ENCODE peak calls at places on chromosomes 11 and 22, in four cellular contexts. W is coronary artery, M is lower lobe of right lung, C is tibial nerve. G is an unnamed sample.

GRCh38 chr11:72583616-72584292 is 90.5 kb downstream of the PDE2A start:
- DNase-seq in W (no peak), C (no peak), M (peak; percentile 17), G (peak; percentile 29)

GRCh38 chr22:19634206-19634536 is 80.1 kb upstream of the SEPTIN5 start:
- DNase-seq in M (no peak), C (no peak), W (peak; percentile 29), G (peak; percentile 45)

GRCh38 chr11:9138612-9139579 is 47.5 kb upstream of the SCUBE2 start:
- DNase-seq in C (peak; percentile 34), W (no peak), M (no peak), G (no peak)

GRCh38 chr11:73759520-73760065 is 1.3 kb downstream of the RAB6A start:
- DNase-seq in C (no peak), M (no peak), W (no peak), G (no peak)

GRCh38 chr22:44182591-44183588 is 2.2 kb downstream of the PARVG start:
- DNase-seq in W (no peak), C (peak; percentile 34), M (peak; percentile 88), G (no peak)

GRCh38 chr11:8867856-8868705 is 42.9 kb upstream of the AKIP1 start:
- DNase-seq in M (no peak), C (no peak), W (no peak), G (no peak)

GRCh38 chr11:13769188-13769587 is 100.7 kb downstream of the FAR1 start:
- DNase-seq in W (no peak), M (no peak), C (no peak), G (no peak)

GRCh38 chr22:41425704-41426365 is 20.8 kb downstream of the TOB2 start:
- DNase-seq in M (no peak), C (no peak), W (no peak), G (no peak)

GRCh38 chr22:42889290-42889689 is 32.2 kb upstream of the ARFGAP3 start:
- DNase-seq in M (no peak), C (peak; percentile 17), W (no peak), G (no peak)

GRCh38 chr11:19595840-19596751 is 116.5 kb upstream of the NAV2 start:
- DNase-seq in M (no peak), C (no peak), W (peak; percentile 96), G (no peak)

GRCh38 chr11:12089473-12089872 is 20.9 kb upstream of the MICAL2 start:
- DNase-seq in M (no peak), C (no peak), W (no peak), G (peak; percentile 22)

GRCh38 chr11:48019597-48019996 is 39.2 kb downstream of the PTPRJ start:
- DNase-seq in C (no peak), M (no peak), W (no peak), G (no peak)

GRCh38 chr11:12167098-12167999 is 57.0 kb downstream of the MICAL2 start:
- DNase-seq in C (no peak), W (peak; percentile 78), M (no peak), G (no peak)

GRCh38 chr11:95293116-95293515 is 62.1 kb upstream of the SESN3 start:
- DNase-seq in W (no peak), M (no peak), C (no peak), G (no peak)

GRCh38 chr11:134282121-134283045 is 6.2 kb downstream of the GLB1L3 start:
- DNase-seq in W (no peak), C (no peak), M (no peak), G (no peak)

GRCh38 chr11:26712497-26712896 is 9.4 kb downstream of the SLC5A12 start:
- DNase-seq in W (no peak), C (no peak), M (no peak), G (no peak)

GRCh38 chr11:18958221-18958910 is 19.2 kb upstream of the MRGPRX1 start:
- DNase-seq in W (no peak), M (no peak), C (no peak), G (no peak)

GRCh38 chr11:64762916-64763803 is 3.4 kb upstream of the PYGM start:
- DNase-seq in M (no peak), W (peak; percentile 72), C (no peak), G (peak; percentile 72)

GRCh38 chr11:43503417-43503816 is 144.7 kb downstream of the TTC17 start:
- DNase-seq in M (no peak), C (no peak), W (no peak), G (no peak)

GRCh38 chr11:28673687-28674431 is 565.7 kb downstream of the METTL15 start:
- DNase-seq in C (no peak), W (no peak), M (no peak), G (no peak)

GRCh38 chr11:1706634-1707400 is 9.8 kb downstream of the KRTAP5-6 start:
- DNase-seq in C (no peak), M (no peak), W (no peak), G (peak; percentile 72)

GRCh38 chr22:50101870-50102565 is 12.2 kb downstream of the MOV10L1 start:
- DNase-seq in W (no peak), M (no peak), C (no peak), G (no peak)

GRCh38 chr11:5809122-5809519 is 397 bp downstream of the OR52N2 start:
- DNase-seq in M (no peak), C (no peak), W (no peak), G (no peak)

GRCh38 chr11:1523779-1524178 is 37.2 kb upstream of the MOB2 start:
- DNase-seq in M (no peak), W (no peak), C (no peak), G (no peak)

GRCh38 chr11:16226245-16226644 is 130.1 kb downstream of the SOX6 start:
- DNase-seq in C (no peak), M (peak; percentile 55), W (no peak), G (peak; percentile 62)

GRCh38 chr22:32910358-32910757 is 108.9 kb downstream of the TIMP3 start:
- DNase-seq in C (no peak), W (no peak), M (no peak), G (no peak)

GRCh38 chr11:74731301-74732094 is at the start of gene CHRDL2:
- DNase-seq in W (no peak), M (no peak), C (no peak), G (no peak)

GRCh38 chr11:95230054-95231034 is 658 bp downstream of the SESN3 start:
- DNase-seq in W (peak; percentile 72), M (no peak), C (no peak), G (peak; percentile 75)

GRCh38 chr11:74695705-74696280 is 35.4 kb downstream of the CHRDL2 start:
- DNase-seq in W (no peak), M (no peak), C (no peak), G (no peak)

GRCh38 chr11:235180-235997 is 753 bp downstream of the SIRT3 start:
- DNase-seq in W (no peak), C (no peak), M (no peak), G (no peak)

GRCh38 chr11:112583246-112583893 is 322.7 kb upstream of the PLET1 start:
- DNase-seq in C (no peak), M (no peak), W (no peak), G (no peak)

GRCh38 chr11:48106166-48106565 is 110.4 kb upstream of the OR4B1 start:
- DNase-seq in C (no peak), W (no peak), M (no peak), G (no peak)

GRCh38 chr22:50138988-50139387 is 31.5 kb upstream of the PANX2 start:
- DNase-seq in M (no peak), W (no peak), C (no peak), G (no peak)

GRCh38 chr11:60914620-60915249 is 777 bp downstream of the TMEM109 start:
- DNase-seq in M (no peak), W (no peak), C (no peak), G (no peak)

GRCh38 chr11:113730887-113731726 is 25.0 kb upstream of the TMPRSS5 start:
- DNase-seq in M (no peak), W (no peak), C (peak; percentile 36), G (no peak)

GRCh38 chr11:76288166-76288978 is 82.1 kb upstream of the WNT11 start:
- DNase-seq in W (no peak), C (no peak), M (no peak), G (no peak)

GRCh38 chr11:112366777-112367176 is 106.1 kb upstream of the PLET1 start:
- DNase-seq in W (no peak), C (no peak), M (no peak), G (no peak)

GRCh38 chr11:45596571-45596970 is 68.9 kb downstream of the CHST1 start:
- DNase-seq in W (no peak), C (no peak), M (no peak), G (no peak)

DNA sequence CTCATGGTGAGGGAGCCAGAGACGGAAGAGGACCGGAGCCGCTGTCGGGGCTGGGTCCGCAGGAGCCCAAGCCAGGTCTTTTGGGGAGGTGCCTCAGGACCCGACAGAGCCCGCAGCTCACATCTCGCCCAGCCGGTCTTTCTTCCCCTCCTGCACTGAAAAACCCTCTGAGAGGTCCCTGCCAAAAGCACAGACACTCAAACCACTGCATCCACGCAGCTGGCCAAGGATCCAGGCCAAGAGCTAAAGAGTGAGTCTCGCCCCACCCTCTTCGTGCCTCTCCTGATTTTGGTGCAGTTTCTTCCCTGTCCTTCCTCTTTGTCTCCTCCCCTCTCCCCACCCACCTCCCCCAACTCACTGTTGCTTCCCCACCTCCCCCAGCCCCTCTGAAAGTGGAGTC is 97.2 kb downstream of the ST3GAL4 start:
- DNase-seq in C (no peak), W (no peak), M (no peak), G (no peak)
- H3K4me3 ChIP-seq in C (no peak overlapping the region), W (no peak overlapping the region), M (no peak overlapping the region), G (no peak overlapping the region)

GRCh38 chr11:111360150-111361043 is 18.7 kb downstream of the POU2AF1 start:
- DNase-seq in M (no peak), C (no peak), W (no peak), G (no peak)
- H3K27ac ChIP-seq in M (no peak overlapping the region), C (no peak overlapping the region), W (no peak overlapping the region), G (no peak overlapping the region)

GRCh38 chr11:102305352-102306047 is 11.8 kb upstream of the BIRC3 start:
- DNase-seq in M (no peak), C (no peak), W (no peak), G (no peak)

GRCh38 chr11:102306817-102307814 is 10.2 kb upstream of the BIRC3 start:
- DNase-seq in M (no peak), C (no peak), W (no peak), G (no peak)

GRCh38 chr11:102309621-102310541 is 7.4 kb upstream of the BIRC3 start:
- DNase-seq in W (no peak), C (no peak), M (no peak), G (no peak)

GRCh38 chr11:102304686-102305085 is 12.6 kb upstream of the BIRC3 start:
- DNase-seq in M (no peak), C (no peak), W (no peak), G (no peak)

GRCh38 chr11:102306048-102306575 is 11.2 kb upstream of the BIRC3 start:
- DNase-seq in W (no peak), M (peak; percentile 81), C (peak; percentile 15), G (no peak)
- H3K4me3 ChIP-seq in W (no peak overlapping the region), M (no peak overlapping the region), C (no peak overlapping the region), G (peak overlapping the region; percentile 1)

GRCh38 chr11:37557990-37558389 is 960.0 kb upstream of the RAG2 start:
- DNase-seq in W (no peak), M (no peak), C (no peak), G (no peak)

DNA sequence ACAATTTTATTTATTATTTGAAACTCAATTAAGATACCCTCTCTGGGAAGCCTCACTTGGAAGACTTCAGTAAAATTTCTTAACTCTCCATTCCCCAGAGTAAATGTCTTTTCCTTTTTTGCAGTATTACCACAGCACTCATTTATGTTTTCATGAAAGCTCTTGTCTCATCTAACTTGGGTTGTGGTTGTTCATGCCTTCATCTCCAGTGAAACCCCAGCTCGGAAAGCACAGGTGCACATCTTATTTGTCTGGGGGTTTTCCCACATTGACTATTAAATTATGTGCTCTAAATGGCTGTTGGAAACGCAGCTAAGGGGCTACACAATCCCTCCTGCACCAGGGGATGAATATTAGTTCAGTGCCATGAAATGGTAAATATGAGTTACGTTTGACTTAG is 954.2 kb upstream of the RAG2 start:
- DNase-seq in W (no peak), C (no peak), M (no peak), G (no peak)
- H3K27ac ChIP-seq in W (no peak overlapping the region), C (no peak overlapping the region), M (no peak overlapping the region), G (no peak overlapping the region)